ENCODE peak calls at places on chromosome 4, in six cellular contexts. R is upper lobe of left lung, S is dorsolateral prefrontal cortex, Z is heart right ventricle, K is BJ, B is keratinocyte. M is an unnamed sample.

GRCh38 chr4:173485164-173485563 is 44.9 kb downstream of the HAND2 start:
- DNase-seq in R (no peak), S (no peak), Z (no peak), K (no peak), B (no peak), M (no peak)

GRCh38 chr4:120007171-120007894 is 59.3 kb downstream of the MAD2L1 start:
- DNase-seq in R (no peak), S (no peak), Z (no peak), K (peak), B (no peak), M (no peak)

GRCh38 chr4:8606966-8607365 is 14.4 kb downstream of the CPZ start:
- DNase-seq in R (no peak), S (no peak), Z (no peak), K (no peak), B (no peak), M (no peak)

GRCh38 chr4:106358899-106359298 is 9.7 kb downstream of the GIMD1 start:
- DNase-seq in R (no peak), S (no peak), Z (no peak), K (peak), B (peak), M (no peak)

GRCh38 chr4:182143086-182143821 is 99.9 kb upstream of the TENM3 start:
- DNase-seq in R (no peak), S (peak), Z (no peak), K (no peak), B (no peak), M (no peak)

GRCh38 chr4:37745946-37746345 is 59.8 kb upstream of the RELL1 start:
- DNase-seq in R (no peak), S (no peak), Z (no peak), K (no peak), B (no peak), M (no peak)

GRCh38 chr4:176794651-176795050 is 1.9 kb upstream of the VEGFC start:
- DNase-seq in R (no peak), S (no peak), Z (no peak), K (no peak), B (no peak), M (peak)

GRCh38 chr4:11609751-11610150 is 181.1 kb upstream of the HS3ST1 start:
- DNase-seq in R (no peak), S (no peak), Z (no peak), K (no peak), B (no peak), M (no peak)

GRCh38 chr4:90127223-90127705 is at the start of gene CCSER1:
- DNase-seq in R (peak), S (peak), Z (peak), K (no peak), B (peak), M (no peak)

GRCh38 chr4:90992213-90992612 is 865.0 kb downstream of the CCSER1 start:
- DNase-seq in R (no peak), S (no peak), Z (no peak), K (no peak), B (no peak), M (no peak)

GRCh38 chr4:56681158-56681848 is at the start of gene HOPX:
- DNase-seq in R (peak), S (peak), Z (peak), K (no peak), B (no peak), M (peak)

GRCh38 chr4:189069782-189070181 is 870.9 kb upstream of the FRG1 start:
- DNase-seq in R (no peak), S (no peak), Z (no peak), K (no peak), B (no peak), M (no peak)

GRCh38 chr4:116561717-116562116 is 523.7 kb downstream of the TRAM1L1 start:
- DNase-seq in R (no peak), S (no peak), Z (no peak), K (no peak), B (no peak), M (no peak)

GRCh38 chr4:152014280-152014679 is 253.5 kb upstream of the GATB start:
- DNase-seq in R (no peak), S (no peak), Z (no peak), K (no peak), B (no peak), M (no peak)

DNA sequence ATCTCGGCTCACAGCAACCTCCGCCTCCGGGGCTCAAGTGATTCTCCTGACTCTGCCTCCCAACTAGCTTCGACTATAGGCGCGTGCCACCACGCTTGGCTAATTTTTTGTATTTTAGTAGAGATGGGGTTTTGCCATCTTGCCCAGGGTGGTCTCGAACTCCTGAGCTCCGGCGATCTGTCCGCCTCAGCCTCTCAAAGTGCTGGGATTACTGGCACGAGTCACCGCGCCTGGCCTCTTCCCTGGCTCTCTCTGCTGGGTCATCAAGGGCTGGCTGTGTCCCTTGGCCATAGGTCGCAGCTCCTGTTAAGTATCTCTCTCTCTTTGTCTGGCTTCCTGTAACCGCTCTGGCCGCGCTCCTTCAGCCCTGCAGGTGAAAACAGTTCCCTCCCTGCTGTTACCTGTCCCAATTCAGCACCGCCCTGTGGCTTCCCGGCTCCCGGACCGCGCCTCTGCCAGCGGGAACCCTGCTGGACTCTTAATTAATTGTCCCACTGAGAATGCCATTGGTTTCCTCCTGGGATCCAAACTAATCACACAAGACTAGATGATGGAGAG is 1.3 kb upstream of the RGS12 start:
- DNase-seq in R (peak), S (no peak), Z (no peak), K (no peak), B (no peak), M (peak)
- TF ChIP-seq CTCF in R (no peak), S (no peak), Z (no peak), K (no peak), B (no peak), M (peak)

GRCh38 chr4:1250527-1250812 is 1.5 kb upstream of the CTBP1 start:
- DNase-seq in R (no peak), S (no peak), Z (no peak), K (no peak), B (no peak), M (no peak)
- H3K4me3 ChIP-seq in R (peak), S (peak), Z (peak), K (no peak), B (no peak), M (peak)

DNA sequence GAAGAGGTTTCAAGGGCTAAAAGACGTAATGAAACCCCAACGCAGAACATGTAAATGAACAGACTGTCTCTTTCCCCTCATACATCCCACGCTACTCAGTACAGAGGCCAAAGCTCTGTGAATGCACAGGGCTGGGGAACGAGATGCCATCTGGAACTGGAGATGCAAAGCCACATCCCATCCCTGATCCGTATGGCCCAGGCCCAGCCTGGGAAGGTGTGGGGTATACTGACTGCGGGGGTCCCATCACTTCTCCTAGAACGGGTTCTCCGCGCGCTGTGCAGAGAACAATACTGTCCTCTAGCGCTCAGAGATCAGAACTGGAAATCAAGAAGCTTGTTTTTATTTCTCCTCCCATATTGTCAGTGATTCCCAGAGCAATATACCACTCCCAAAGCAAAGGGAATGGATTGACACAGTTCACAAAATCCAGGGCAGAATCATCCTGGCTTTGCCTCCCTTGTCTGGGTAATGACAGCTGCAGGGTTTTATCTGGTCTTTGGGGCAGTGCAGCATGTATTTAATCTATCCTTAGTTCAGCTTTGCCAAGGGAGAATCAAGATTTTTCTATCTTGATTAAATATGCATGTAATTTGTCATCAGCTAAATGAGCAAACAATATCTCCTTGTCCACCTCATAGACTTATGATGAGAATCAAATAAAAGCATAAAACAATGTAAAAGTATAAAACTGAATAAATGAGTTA is 47.3 kb upstream of the TLR3 start:
- DNase-seq in R (no peak), S (peak), Z (peak), K (no peak), B (no peak), M (no peak)
- TF ChIP-seq CTCF in R (peak), S (peak), Z (peak), K (peak), B (peak), M (peak)

GRCh38 chr4:124691801-124692200 is 20.7 kb downstream of the ANKRD50 start:
- DNase-seq in R (no peak), S (no peak), Z (no peak), K (no peak), B (no peak), M (no peak)
- H3K4me3 ChIP-seq in R (no peak), S (no peak), Z (no peak), K (no peak), B (no peak), M (no peak)

GRCh38 chr4:150799207-150799606 is 215.9 kb downstream of the LRBA start:
- DNase-seq in R (no peak), S (no peak), Z (no peak), K (no peak), B (no peak), M (no peak)
- TF ChIP-seq CTCF in R (no peak), S (no peak), Z (no peak), K (no peak), B (no peak), M (peak)

DNA sequence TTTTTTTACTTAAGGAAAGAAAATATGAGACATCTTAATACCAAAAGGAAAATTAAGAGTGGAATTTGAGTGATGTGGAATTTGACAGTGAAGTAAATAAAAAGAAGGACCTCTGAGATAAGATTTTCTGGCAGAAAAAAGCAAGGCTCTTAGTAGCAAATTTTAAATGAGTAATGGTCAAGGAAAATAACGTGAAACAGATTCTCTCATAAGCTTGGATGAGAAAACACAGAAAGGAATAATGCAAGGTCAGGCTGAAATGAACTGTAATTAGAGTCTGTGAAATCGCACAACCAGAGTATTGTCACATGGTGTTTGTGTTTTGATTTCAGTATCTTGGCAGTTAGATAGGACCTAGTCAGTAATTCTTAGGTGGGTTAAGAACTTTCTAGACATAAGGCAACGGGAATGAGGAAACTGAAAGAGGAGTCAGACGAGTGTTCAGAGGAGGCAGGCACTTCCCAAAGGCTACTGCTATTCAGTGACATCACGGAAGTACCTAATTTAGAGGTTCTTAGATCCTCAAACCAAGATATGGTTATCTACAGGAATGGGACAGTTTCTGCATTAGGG is 34.5 kb downstream of the LIMCH1 start:
- DNase-seq in R (no peak), S (no peak), Z (no peak), K (peak), B (no peak), M (no peak)
- H3K4me3 ChIP-seq in R (no peak), S (no peak), Z (no peak), K (no peak), B (no peak), M (no peak)

GRCh38 chr4:47483722-47484121 is 1.4 kb upstream of the ATP10D start:
- DNase-seq in R (no peak), S (no peak), Z (no peak), K (no peak), B (no peak), M (no peak)

GRCh38 chr4:47482326-47482725 is 2.7 kb upstream of the ATP10D start:
- DNase-seq in R (no peak), S (no peak), Z (no peak), K (no peak), B (no peak), M (no peak)

GRCh38 chr4:47486306-47486705 is 1.2 kb downstream of the ATP10D start:
- DNase-seq in R (no peak), S (no peak), Z (no peak), K (no peak), B (no peak), M (no peak)

GRCh38 chr4:47484169-47484568 is 906 bp upstream of the ATP10D start:
- DNase-seq in R (no peak), S (no peak), Z (no peak), K (no peak), B (peak), M (no peak)

DNA sequence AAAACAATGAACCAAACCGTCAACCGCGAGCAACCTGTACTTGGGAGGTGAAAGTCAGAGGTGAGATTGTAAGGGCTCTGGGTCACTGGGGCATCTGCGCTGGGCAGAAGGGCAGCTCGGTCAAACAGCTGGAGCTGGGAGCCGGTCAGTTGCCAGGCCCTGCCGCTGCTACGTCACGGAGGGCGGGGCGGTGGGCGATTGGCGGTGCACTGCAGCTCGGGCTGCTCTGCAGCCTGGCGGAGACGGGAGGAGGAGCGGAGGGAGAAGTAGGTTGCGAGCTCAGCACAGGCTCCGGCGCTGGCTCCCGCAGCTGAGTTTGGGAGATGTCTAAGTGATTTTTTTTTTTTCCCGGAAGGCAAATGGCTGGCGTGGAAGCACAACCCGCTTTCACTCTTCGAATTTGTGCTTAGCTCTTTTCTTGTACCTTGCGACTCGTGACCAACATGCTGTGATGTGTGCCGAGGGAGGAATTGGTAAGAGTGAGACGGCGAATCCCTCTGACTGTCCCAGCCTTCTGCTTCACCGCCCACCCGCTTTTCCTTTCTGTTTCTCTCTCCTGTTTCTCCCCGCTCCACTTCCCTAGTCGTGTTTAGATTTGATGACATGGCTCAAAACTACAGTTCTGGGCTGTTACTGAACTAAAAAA is at the start of gene ATP10D:
- DNase-seq in R (peak), S (peak), Z (peak), K (peak), B (no peak), M (peak)
- TF ChIP-seq CTCF in R (no peak), S (peak), Z (no peak), K (peak), B (peak), M (no peak)

GRCh38 chr4:184814686-184815045 is 11.1 kb downstream of the ACSL1 start:
- DNase-seq in R (no peak), S (no peak), Z (no peak), K (no peak), B (no peak), M (no peak)

GRCh38 chr4:184811484-184812180 is 14.1 kb downstream of the ACSL1 start:
- DNase-seq in R (peak), S (no peak), Z (no peak), K (no peak), B (no peak), M (no peak)

GRCh38 chr4:184812181-184812542 is 13.6 kb downstream of the ACSL1 start:
- DNase-seq in R (no peak), S (no peak), Z (no peak), K (no peak), B (no peak), M (no peak)

GRCh38 chr4:184810720-184811119 is 15.0 kb downstream of the ACSL1 start:
- DNase-seq in R (peak), S (no peak), Z (no peak), K (no peak), B (no peak), M (no peak)

GRCh38 chr4:184812651-184813181 is 13.1 kb downstream of the ACSL1 start:
- DNase-seq in R (no peak), S (no peak), Z (no peak), K (no peak), B (no peak), M (no peak)
- H3K4me3 ChIP-seq in R (peak), S (peak), Z (no peak), K (no peak), B (peak), M (no peak)

GRCh38 chr4:167469436-167469835 is 235.1 kb upstream of the SPOCK3 start:
- DNase-seq in R (no peak), S (no peak), Z (no peak), K (no peak), B (no peak), M (no peak)
- TF ChIP-seq CTCF in R (no peak), S (no peak), Z (no peak), K (no peak), B (no peak), M (no peak)

GRCh38 chr4:165682621-165683020 is 190.4 kb upstream of the TLL1 start:
- DNase-seq in R (no peak), S (no peak), Z (no peak), K (no peak), B (no peak), M (no peak)
- H3K4me3 ChIP-seq in R (no peak), S (no peak), Z (no peak), K (no peak), B (no peak), M (no peak)

M was measured in LNCaP clone FGC.